ENCODE peak calls at places on chromosome 11, in six cellular contexts. S, Y, U, G, O and H are unnamed samples.

GRCh38 chr11:67563354-67564114 is 20.1 kb upstream of the GSTP1 start:
- DNase-seq in S (no peak), G (no peak), U (no peak), Y (no peak), O (no peak), H (no peak)

GRCh38 chr11:93236741-93237675 is 39.2 kb upstream of the SLC36A4 start:
- DNase-seq in U (no peak), O (no peak), G (peak), Y (peak), S (peak), H (no peak)

GRCh38 chr11:107963091-107963490 is 34.8 kb downstream of the RAB39A start:
- DNase-seq in S (no peak), U (no peak), Y (no peak), O (no peak), G (no peak), H (no peak)

GRCh38 chr11:120043323-120043945 is 94.5 kb downstream of the TRIM29 start:
- DNase-seq in U (no peak), O (no peak), G (no peak), S (no peak), Y (no peak), H (no peak)

GRCh38 chr11:97140885-97141494 is 751.2 kb downstream of the JRKL start:
- DNase-seq in S (peak), O (no peak), U (no peak), G (no peak), Y (peak), H (no peak)

GRCh38 chr11:61018059-61018458 is 46.6 kb downstream of the CD6 start:
- DNase-seq in U (no peak), S (no peak), G (no peak), Y (no peak), O (no peak), H (no peak)

GRCh38 chr11:108875134-108875533 is 210.3 kb downstream of the DDX10 start:
- DNase-seq in O (no peak), Y (no peak), S (no peak), U (no peak), G (no peak), H (no peak)

GRCh38 chr11:1876361-1877063 is 15.2 kb downstream of the PRR33 start:
- DNase-seq in G (peak), S (peak), Y (peak), U (peak), O (no peak), H (peak)

GRCh38 chr11:119421941-119422504 is 949 bp downstream of the THY1 start:
- DNase-seq in S (no peak), U (no peak), Y (no peak), G (no peak), O (no peak), H (no peak)

GRCh38 chr11:83951521-83951920 is 665.4 kb upstream of the CCDC90B start:
- DNase-seq in S (no peak), U (no peak), O (no peak), G (no peak), Y (no peak), H (no peak)

GRCh38 chr11:12606597-12606996 is 67.6 kb upstream of the TEAD1 start:
- DNase-seq in U (no peak), O (no peak), S (no peak), Y (no peak), G (no peak), H (no peak)

GRCh38 chr11:128625316-128625715 is 38.0 kb upstream of the ETS1 start:
- DNase-seq in O (no peak), G (no peak), S (no peak), Y (no peak), U (no peak), H (no peak)

GRCh38 chr11:69035959-69036340 is 12.8 kb upstream of the TPCN2 start:
- DNase-seq in Y (no peak), G (no peak), U (no peak), S (no peak), O (no peak), H (no peak)
- TF ChIP-seq POLR2AphosphoS5 in Y (no peak), G (no peak), U (no peak), S (no peak), O (no peak), H (no peak)

GRCh38 chr11:20488352-20488751 is 100.8 kb downstream of the PRMT3 start:
- DNase-seq in G (no peak), Y (no peak), S (no peak), O (no peak), U (no peak), H (no peak)
- TF ChIP-seq TAF1 in G (no peak), Y (no peak), S (no peak), O (no peak), U (no peak), H (no peak)

DNA sequence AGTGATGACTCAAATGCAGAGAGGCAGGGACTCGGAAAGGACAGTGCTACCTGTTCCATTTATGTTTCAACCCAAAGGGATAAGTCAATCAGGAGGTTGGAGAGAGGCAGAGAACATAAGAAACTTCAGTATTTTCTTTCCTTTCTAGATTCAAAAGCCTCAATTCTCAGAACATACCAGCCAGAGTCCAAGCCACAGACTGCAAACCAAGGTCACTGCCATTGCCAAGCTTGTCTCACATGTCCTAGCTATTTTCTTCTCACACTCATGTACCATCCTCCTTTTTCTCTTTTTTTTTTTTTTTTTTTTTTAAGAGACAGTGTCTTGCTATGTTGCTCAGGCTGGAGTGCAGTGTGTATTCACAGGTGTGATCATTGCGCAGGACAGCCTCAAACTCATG is 111.7 kb upstream of the AKIP1 start:
- DNase-seq in G (no peak), S (no peak), Y (no peak), U (no peak), O (no peak), H (no peak)
- TF ChIP-seq POLR2A in G (no peak), S (no peak), Y (no peak), U (no peak), O (no peak), H (no peak)

GRCh38 chr11:64152841-64153691 is 12.8 kb downstream of the MACROD1 start:
- DNase-seq in S (peak), U (peak), G (no peak), O (no peak), Y (peak), H (peak)
- TF ChIP-seq POLR2AphosphoS5 in S (no peak), U (no peak), G (no peak), O (no peak), Y (no peak), H (no peak)

DNA sequence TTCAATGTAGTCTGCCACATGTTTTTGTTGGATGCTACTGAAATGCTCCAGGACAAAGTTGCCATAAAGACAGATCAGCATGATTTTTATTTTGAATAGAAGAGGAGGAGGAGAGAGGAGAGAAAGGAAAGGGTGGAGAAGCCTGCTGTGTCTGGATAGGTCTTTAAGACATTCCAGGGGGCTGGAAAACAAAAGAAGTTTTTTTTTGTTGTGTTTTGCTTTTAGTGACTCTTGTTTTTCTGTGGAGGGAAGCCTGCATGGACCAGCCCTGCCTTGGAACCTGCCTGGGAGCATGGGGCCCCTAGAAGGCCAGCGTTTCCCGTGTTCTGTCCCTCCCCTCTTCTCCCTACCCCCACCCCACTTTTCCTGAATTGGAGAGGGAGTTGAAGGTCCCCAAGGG is 2.3 kb downstream of the TSPAN18 start:
- DNase-seq in U (no peak), G (no peak), S (no peak), Y (no peak), O (no peak), H (no peak)
- TF ChIP-seq TAF1 in U (no peak), G (no peak), S (no peak), Y (no peak), O (no peak), H (no peak)

GRCh38 chr11:117366183-117366582 is 38.5 kb downstream of the CEP164 start:
- DNase-seq in G (no peak), S (no peak), U (no peak), O (no peak), Y (no peak), H (no peak)
- TF ChIP-seq POLR2A in G (no peak), S (no peak), U (no peak), O (no peak), Y (no peak), H (no peak)

GRCh38 chr11:114027396-114027795 is 32.1 kb upstream of the ZBTB16 start:
- DNase-seq in G (no peak), Y (no peak), O (no peak), U (no peak), S (no peak), H (no peak)
- TF ChIP-seq POLR2AphosphoS5 in G (no peak), Y (no peak), O (no peak), U (no peak), S (no peak), H (no peak)

GRCh38 chr11:86664930-86665329 is 7.5 kb downstream of the ME3 start:
- DNase-seq in U (no peak), S (no peak), Y (no peak), O (no peak), G (no peak), H (no peak)

GRCh38 chr11:86658534-86658933 is 13.9 kb downstream of the ME3 start:
- DNase-seq in S (no peak), G (no peak), U (no peak), Y (no peak), O (no peak), H (no peak)

GRCh38 chr11:86663741-86664140 is 8.7 kb downstream of the ME3 start:
- DNase-seq in U (no peak), G (no peak), S (no peak), Y (no peak), O (no peak), H (no peak)

GRCh38 chr11:86660011-86660595 is 12.3 kb downstream of the ME3 start:
- DNase-seq in O (no peak), U (no peak), S (no peak), G (no peak), Y (no peak), H (no peak)
- TF ChIP-seq TAF1 in O (no peak), U (no peak), S (no peak), G (no peak), Y (no peak), H (no peak)

DNA sequence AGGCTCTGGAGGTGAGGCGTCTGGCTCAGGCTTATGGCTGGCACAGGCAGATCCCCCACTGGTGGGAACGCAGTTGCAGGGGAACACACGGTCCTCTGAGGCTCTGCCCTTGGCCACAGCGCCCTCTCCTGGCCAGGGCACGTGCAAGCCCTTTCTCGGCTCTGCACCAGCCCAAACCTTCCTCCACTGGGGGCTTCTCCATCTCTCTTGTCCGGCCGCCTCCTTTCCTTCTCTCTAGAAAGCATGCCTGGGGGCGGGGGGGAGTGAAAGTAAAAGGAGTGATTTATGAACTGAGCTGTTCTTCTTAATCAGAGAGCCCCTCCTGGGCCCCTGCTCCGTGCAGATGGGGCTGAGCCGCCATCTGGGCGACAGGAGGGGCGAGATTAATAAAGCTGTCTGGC is 56.5 kb downstream of the TP53I11 start:
- DNase-seq in O (no peak), G (peak), S (peak), U (peak), Y (peak), H (peak)
- TF ChIP-seq POLR2A in O (no peak), G (no peak), S (no peak), U (no peak), Y (no peak), H (no peak)

DNA sequence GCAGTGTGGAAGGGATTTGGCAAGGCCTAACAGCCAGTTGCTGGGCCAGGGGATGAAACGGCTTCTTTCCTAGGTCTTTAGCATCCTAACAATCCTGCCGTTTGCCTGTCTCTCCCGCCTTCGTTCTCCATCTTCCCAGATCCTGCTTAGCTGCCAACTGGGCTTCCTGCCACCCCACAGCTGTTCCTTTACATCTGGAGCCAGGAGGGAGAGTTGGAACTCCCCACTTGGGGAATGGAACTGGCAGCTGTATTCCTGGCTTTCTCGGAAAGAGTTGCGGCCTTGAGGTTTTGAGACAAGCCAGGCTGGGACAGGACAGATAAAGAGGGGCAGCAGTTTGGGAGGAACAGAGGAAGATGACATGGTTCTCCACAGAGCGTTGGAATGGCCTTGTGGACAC is 59.6 kb downstream of the ST3GAL4 start:
- DNase-seq in O (no peak), U (no peak), Y (no peak), S (no peak), G (no peak), H (no peak)
- TF ChIP-seq POLR2AphosphoS5 in O (no peak), U (no peak), Y (no peak), S (no peak), G (no peak), H (no peak)